ENCODE peak calls at places on chromosome 1, in five cellular contexts. One of them, this sample, is unnamed.

GRCh38 chr1:170261669-170262068 is 115.9 kb downstream of the NTMT2 start:
- DNase-seq in dorsolateral prefrontal cortex: no peak
- DNase-seq in fibroblast of lung: peak; percentile 53
- DNase-seq in fibroblast of the aortic adventitia: peak; percentile 58
- DNase-seq in PC-3: no peak
- DNase-seq in this sample: no peak

GRCh38 chr1:162561616-162562451 is at the start of gene UAP1:
- DNase-seq in dorsolateral prefrontal cortex: no peak
- DNase-seq in fibroblast of lung: no peak
- DNase-seq in fibroblast of the aortic adventitia: no peak
- DNase-seq in PC-3: no peak
- DNase-seq in this sample: no peak

GRCh38 chr1:156805766-156806511 is 10.7 kb downstream of the SH2D2A start:
- DNase-seq in dorsolateral prefrontal cortex: no peak
- DNase-seq in fibroblast of lung: peak; percentile 93
- DNase-seq in fibroblast of the aortic adventitia: peak; percentile 96
- DNase-seq in PC-3: no peak
- DNase-seq in this sample: no peak

GRCh38 chr1:156660752-156661112 is 16.5 kb downstream of the NES start:
- DNase-seq in dorsolateral prefrontal cortex: no peak
- DNase-seq in fibroblast of lung: no peak
- DNase-seq in fibroblast of the aortic adventitia: no peak
- DNase-seq in PC-3: no peak
- DNase-seq in this sample: no peak

GRCh38 chr1:12184008-12184681 is 17.4 kb downstream of the TNFRSF1B start:
- DNase-seq in dorsolateral prefrontal cortex: peak; percentile 50
- DNase-seq in fibroblast of lung: peak; percentile 65
- DNase-seq in fibroblast of the aortic adventitia: peak; percentile 92
- DNase-seq in PC-3: no peak
- DNase-seq in this sample: no peak

GRCh38 chr1:11822091-11822490 is 16.1 kb downstream of the CLCN6 start:
- DNase-seq in dorsolateral prefrontal cortex: no peak
- DNase-seq in fibroblast of lung: peak; percentile 41
- DNase-seq in fibroblast of the aortic adventitia: no peak
- DNase-seq in PC-3: no peak
- DNase-seq in this sample: no peak

GRCh38 chr1:48107516-48107915 is 110.3 kb upstream of the TRABD2B start:
- DNase-seq in dorsolateral prefrontal cortex: no peak
- DNase-seq in fibroblast of lung: no peak
- DNase-seq in fibroblast of the aortic adventitia: no peak
- DNase-seq in PC-3: no peak
- DNase-seq in this sample: no peak

GRCh38 chr1:78408830-78409229 is 81.9 kb upstream of the PTGFR start:
- DNase-seq in dorsolateral prefrontal cortex: no peak
- DNase-seq in fibroblast of lung: peak; percentile 25
- DNase-seq in fibroblast of the aortic adventitia: peak; percentile 71
- DNase-seq in PC-3: no peak
- DNase-seq in this sample: no peak

GRCh38 chr1:161219078-161219892 is 4.1 kb downstream of the APOA2 start:
- DNase-seq in dorsolateral prefrontal cortex: no peak
- DNase-seq in fibroblast of lung: no peak
- DNase-seq in fibroblast of the aortic adventitia: no peak
- DNase-seq in PC-3: no peak
- DNase-seq in this sample: no peak

GRCh38 chr1:230772457-230773395 is 25.5 kb downstream of the CAPN9 start:
- DNase-seq in dorsolateral prefrontal cortex: peak; percentile 76
- DNase-seq in fibroblast of lung: peak; percentile 51
- DNase-seq in fibroblast of the aortic adventitia: peak; percentile 70
- DNase-seq in PC-3: peak; percentile 88
- DNase-seq in this sample: no peak

GRCh38 chr1:12658531-12659453 is 14.9 kb downstream of the AADACL4 start:
- DNase-seq in dorsolateral prefrontal cortex: peak; percentile 79
- DNase-seq in fibroblast of lung: peak; percentile 56
- DNase-seq in fibroblast of the aortic adventitia: peak; percentile 84
- DNase-seq in PC-3: peak; percentile 96
- DNase-seq in this sample: peak; percentile 85

GRCh38 chr1:25031601-25031965 is 101.5 kb upstream of the RUNX3 start:
- DNase-seq in dorsolateral prefrontal cortex: no peak
- DNase-seq in fibroblast of lung: no peak
- DNase-seq in fibroblast of the aortic adventitia: no peak
- DNase-seq in PC-3: no peak
- DNase-seq in this sample: no peak

GRCh38 chr1:25031966-25032667 is 102.0 kb upstream of the RUNX3 start:
- DNase-seq in dorsolateral prefrontal cortex: no peak
- DNase-seq in fibroblast of lung: peak; percentile 74
- DNase-seq in fibroblast of the aortic adventitia: peak; percentile 15
- DNase-seq in PC-3: peak; percentile 85
- DNase-seq in this sample: no peak

GRCh38 chr1:25034736-25035522 is 104.9 kb upstream of the RUNX3 start:
- DNase-seq in dorsolateral prefrontal cortex: no peak
- DNase-seq in fibroblast of lung: no peak
- DNase-seq in fibroblast of the aortic adventitia: no peak
- DNase-seq in PC-3: no peak
- DNase-seq in this sample: no peak

GRCh38 chr1:25033828-25034451 is 103.9 kb upstream of the RUNX3 start:
- DNase-seq in dorsolateral prefrontal cortex: peak; percentile 37
- DNase-seq in fibroblast of lung: no peak
- DNase-seq in fibroblast of the aortic adventitia: no peak
- DNase-seq in PC-3: no peak
- DNase-seq in this sample: no peak

GRCh38 chr1:25033030-25033827 is 103.2 kb upstream of the RUNX3 start:
- DNase-seq in dorsolateral prefrontal cortex: no peak
- DNase-seq in fibroblast of lung: no peak
- DNase-seq in fibroblast of the aortic adventitia: no peak
- DNase-seq in PC-3: no peak
- DNase-seq in this sample: no peak
- TF ChIP-seq CTCF in dorsolateral prefrontal cortex: no peak
- TF ChIP-seq CTCF in fibroblast of lung: no peak
- TF ChIP-seq CTCF in fibroblast of the aortic adventitia: no peak
- TF ChIP-seq CTCF in PC-3: no peak
- TF ChIP-seq CTCF in this sample: no peak

GRCh38 chr1:184465489-184466146 is 78.8 kb downstream of the C1orf21 start:
- DNase-seq in dorsolateral prefrontal cortex: no peak
- DNase-seq in fibroblast of lung: no peak
- DNase-seq in fibroblast of the aortic adventitia: no peak
- DNase-seq in PC-3: no peak
- DNase-seq in this sample: no peak
- TF ChIP-seq CTCF in dorsolateral prefrontal cortex: no peak
- TF ChIP-seq CTCF in fibroblast of lung: no peak
- TF ChIP-seq CTCF in fibroblast of the aortic adventitia: no peak
- TF ChIP-seq CTCF in PC-3: no peak
- TF ChIP-seq CTCF in this sample: no peak

GRCh38 chr1:70033934-70034333 is 171.4 kb downstream of the LRRC40 start:
- DNase-seq in dorsolateral prefrontal cortex: no peak
- DNase-seq in fibroblast of lung: no peak
- DNase-seq in fibroblast of the aortic adventitia: no peak
- DNase-seq in PC-3: no peak
- DNase-seq in this sample: no peak

GRCh38 chr1:70039485-70039884 is 165.9 kb downstream of the LRRC40 start:
- DNase-seq in dorsolateral prefrontal cortex: no peak
- DNase-seq in fibroblast of lung: no peak
- DNase-seq in fibroblast of the aortic adventitia: no peak
- DNase-seq in PC-3: no peak
- DNase-seq in this sample: no peak

GRCh38 chr1:70038025-70038424 is 167.4 kb downstream of the LRRC40 start:
- DNase-seq in dorsolateral prefrontal cortex: no peak
- DNase-seq in fibroblast of lung: peak; percentile 37
- DNase-seq in fibroblast of the aortic adventitia: no peak
- DNase-seq in PC-3: peak; percentile 83
- DNase-seq in this sample: no peak

GRCh38 chr1:70033266-70033873 is 172.0 kb downstream of the LRRC40 start:
- DNase-seq in dorsolateral prefrontal cortex: no peak
- DNase-seq in fibroblast of lung: no peak
- DNase-seq in fibroblast of the aortic adventitia: no peak
- DNase-seq in PC-3: no peak
- DNase-seq in this sample: no peak

GRCh38 chr1:70034403-70034802 is 171.0 kb downstream of the LRRC40 start:
- DNase-seq in dorsolateral prefrontal cortex: no peak
- DNase-seq in fibroblast of lung: peak; percentile 70
- DNase-seq in fibroblast of the aortic adventitia: peak; percentile 53
- DNase-seq in PC-3: peak; percentile 84
- DNase-seq in this sample: no peak
- TF ChIP-seq CTCF in dorsolateral prefrontal cortex: no peak
- TF ChIP-seq CTCF in fibroblast of lung: peak; percentile 49
- TF ChIP-seq CTCF in fibroblast of the aortic adventitia: peak; percentile 32
- TF ChIP-seq CTCF in PC-3: peak; percentile 76
- TF ChIP-seq CTCF in this sample: no peak

GRCh38 chr1:218347316-218347712 is 2.2 kb downstream of the TGFB2 start:
- DNase-seq in dorsolateral prefrontal cortex: no peak
- DNase-seq in fibroblast of lung: peak; percentile 71
- DNase-seq in fibroblast of the aortic adventitia: peak; percentile 61
- DNase-seq in PC-3: peak; percentile 52
- DNase-seq in this sample: no peak
- TF ChIP-seq CTCF in dorsolateral prefrontal cortex: no peak
- TF ChIP-seq CTCF in fibroblast of lung: no peak
- TF ChIP-seq CTCF in fibroblast of the aortic adventitia: peak; percentile 9
- TF ChIP-seq CTCF in PC-3: no peak
- TF ChIP-seq CTCF in this sample: no peak

GRCh38 chr1:20216574-20216973 is 30.3 kb upstream of the PLA2G2C start:
- DNase-seq in dorsolateral prefrontal cortex: no peak
- DNase-seq in fibroblast of lung: no peak
- DNase-seq in fibroblast of the aortic adventitia: peak; percentile 9
- DNase-seq in PC-3: peak; percentile 71
- DNase-seq in this sample: no peak
- TF ChIP-seq CTCF in dorsolateral prefrontal cortex: no peak
- TF ChIP-seq CTCF in fibroblast of lung: peak; percentile 33
- TF ChIP-seq CTCF in fibroblast of the aortic adventitia: peak; percentile 36
- TF ChIP-seq CTCF in PC-3: peak; percentile 75
- TF ChIP-seq CTCF in this sample: no peak

GRCh38 chr1:42333662-42334239 is 1.3 kb downstream of the FOXJ3 start:
- DNase-seq in dorsolateral prefrontal cortex: no peak
- DNase-seq in fibroblast of lung: no peak
- DNase-seq in fibroblast of the aortic adventitia: peak; percentile 16
- DNase-seq in PC-3: peak; percentile 4
- DNase-seq in this sample: no peak
- TF ChIP-seq CTCF in dorsolateral prefrontal cortex: no peak
- TF ChIP-seq CTCF in fibroblast of lung: no peak
- TF ChIP-seq CTCF in fibroblast of the aortic adventitia: peak; percentile 16
- TF ChIP-seq CTCF in PC-3: no peak
- TF ChIP-seq CTCF in this sample: no peak

DNA sequence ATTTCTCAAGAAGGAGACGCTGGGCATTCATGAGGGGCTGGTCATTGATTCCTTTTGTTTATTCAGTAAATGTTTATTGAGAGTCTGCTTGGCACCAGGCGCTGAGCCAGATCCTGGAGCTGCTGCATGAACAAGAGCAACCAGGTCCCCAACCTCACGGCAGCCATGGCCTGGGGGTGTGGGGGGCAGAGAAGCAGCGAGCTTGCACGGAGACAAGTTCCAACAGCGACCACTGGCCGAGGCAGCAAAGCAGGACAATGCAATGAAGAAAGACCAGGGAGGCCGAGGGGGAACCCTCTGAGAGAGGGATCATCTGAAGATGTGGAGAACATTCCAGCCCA is 7.5 kb downstream of the KCNAB2 start:
- DNase-seq in dorsolateral prefrontal cortex: no peak
- DNase-seq in fibroblast of lung: no peak
- DNase-seq in fibroblast of the aortic adventitia: no peak
- DNase-seq in PC-3: no peak
- DNase-seq in this sample: no peak
- TF ChIP-seq CTCF in dorsolateral prefrontal cortex: no peak
- TF ChIP-seq CTCF in fibroblast of lung: no peak
- TF ChIP-seq CTCF in fibroblast of the aortic adventitia: no peak
- TF ChIP-seq CTCF in PC-3: no peak
- TF ChIP-seq CTCF in this sample: no peak

DNA sequence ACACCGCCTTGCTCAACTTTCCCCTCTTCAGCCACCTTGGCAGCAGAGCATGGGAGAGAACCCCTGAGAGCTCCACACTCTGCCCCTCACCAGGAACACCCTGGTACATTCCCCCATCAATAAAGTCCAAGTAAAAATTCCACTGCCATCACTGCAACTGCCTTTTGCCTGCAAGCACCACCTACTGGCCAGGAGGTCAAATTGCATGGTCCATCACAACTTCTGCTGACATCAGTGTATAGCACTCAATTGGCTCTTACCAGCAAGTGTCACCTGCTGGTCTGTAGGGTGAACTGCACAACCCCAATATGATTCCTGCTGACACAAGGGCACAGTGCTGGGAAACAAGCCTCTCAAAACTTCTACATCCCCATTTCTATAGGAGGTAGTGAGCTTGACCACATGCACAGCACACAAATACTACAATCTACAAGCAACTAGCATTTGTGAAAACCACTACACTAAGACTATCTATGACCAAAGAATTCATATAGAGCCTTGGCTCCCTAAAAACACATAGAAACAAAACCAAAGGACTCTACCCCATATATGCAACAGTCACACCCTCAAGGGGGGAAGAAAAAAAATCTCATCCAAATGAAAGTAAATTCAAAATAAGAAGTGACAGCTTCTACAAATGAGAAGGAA is 69.2 kb downstream of the FASLG start:
- DNase-seq in dorsolateral prefrontal cortex: no peak
- DNase-seq in fibroblast of lung: peak; percentile 24
- DNase-seq in fibroblast of the aortic adventitia: no peak
- DNase-seq in PC-3: peak; percentile 97
- DNase-seq in this sample: no peak
- TF ChIP-seq CTCF in dorsolateral prefrontal cortex: no peak
- TF ChIP-seq CTCF in fibroblast of lung: peak; percentile 26
- TF ChIP-seq CTCF in fibroblast of the aortic adventitia: peak; percentile 27
- TF ChIP-seq CTCF in PC-3: peak; percentile 100
- TF ChIP-seq CTCF in this sample: peak; percentile 64

GRCh38 chr1:40769815-40770214 is 13.8 kb upstream of the KCNQ4 start:
- DNase-seq in dorsolateral prefrontal cortex: no peak
- DNase-seq in fibroblast of lung: no peak
- DNase-seq in fibroblast of the aortic adventitia: no peak
- DNase-seq in PC-3: no peak
- DNase-seq in this sample: no peak
- TF ChIP-seq CTCF in dorsolateral prefrontal cortex: no peak
- TF ChIP-seq CTCF in fibroblast of lung: no peak
- TF ChIP-seq CTCF in fibroblast of the aortic adventitia: peak; percentile 20
- TF ChIP-seq CTCF in PC-3: peak; percentile 54
- TF ChIP-seq CTCF in this sample: no peak

This sample was measured in mesothelial cell of epicardium.